ENCODE peak calls at places on chromosomes 5 and 9, in nine cellular contexts. D is endodermal cell; A is ovary; W is testis; F is A549; S is activated CD8-positive, alpha-beta T cell treated with anti-CD3 and anti-CD28 coated beads for 36 hours; P is cardiac fibroblast; N is upper lobe of right lung; J is MM.1S. G is an unnamed sample.

GRCh38 chr5:116844015-116844414 is 269.4 kb upstream of the SEMA6A start:
- DNase-seq in J (no peak), A (no peak), N (no peak), S (no peak), W (no peak), D (no peak), P (no peak), F (no peak), G (no peak)

GRCh38 chr9:114001794-114002261 is 76.3 kb downstream of the AMBP start:
- DNase-seq in D (peak), J (no peak), P (no peak), W (peak), A (peak), S (no peak), F (no peak), N (no peak), G (no peak)

GRCh38 chr9:121690316-121690715 is 38.9 kb downstream of the DAB2IP start:
- DNase-seq in J (no peak), F (no peak), A (no peak), D (peak), N (no peak), S (no peak), P (no peak), W (no peak), G (no peak)

GRCh38 chr9:83633676-83634075 is 10.7 kb downstream of the IDNK start:
- DNase-seq in P (no peak), W (no peak), J (no peak), S (no peak), A (no peak), F (no peak), N (no peak), D (no peak), G (no peak)

GRCh38 chr9:114769664-114770063 is 36.2 kb downstream of the TNFSF15 start:
- DNase-seq in P (no peak), D (no peak), S (no peak), W (no peak), F (no peak), J (peak), N (no peak), A (no peak), G (no peak)

GRCh38 chr9:132129535-132129934 is 32.3 kb upstream of the NTNG2 start:
- DNase-seq in A (no peak), P (no peak), W (no peak), N (no peak), J (no peak), S (no peak), F (no peak), D (no peak), G (no peak)

GRCh38 chr5:100186181-100186580 is 349.0 kb upstream of the FAM174A start:
- DNase-seq in D (peak), S (no peak), J (no peak), W (no peak), N (no peak), F (no peak), A (no peak), P (no peak), G (no peak)

GRCh38 chr5:132394681-132395259 is 25.3 kb downstream of the SLC22A5 start:
- DNase-seq in P (no peak), A (no peak), J (no peak), D (peak), W (no peak), N (no peak), F (no peak), S (no peak), G (no peak)

GRCh38 chr5:115842089-115842881 is 550 bp downstream of the AP3S1 start:
- DNase-seq in W (peak), F (peak), P (no peak), D (no peak), N (no peak), S (peak), A (no peak), J (peak), G (peak)

GRCh38 chr5:56516936-56517521 is 283.9 kb upstream of the ANKRD55 start:
- DNase-seq in N (no peak), F (no peak), J (no peak), A (no peak), S (no peak), D (no peak), W (peak), P (peak), G (no peak)

GRCh38 chr5:151580239-151580638 is 10.9 kb downstream of the FAT2 start:
- DNase-seq in F (no peak), S (no peak), D (no peak), J (no peak), A (no peak), P (no peak), W (no peak), N (no peak), G (no peak)

GRCh38 chr9:22512495-22512894 is 65.9 kb downstream of the DMRTA1 start:
- DNase-seq in D (no peak), J (peak), N (no peak), S (no peak), F (no peak), A (no peak), P (no peak), W (no peak), G (no peak)

GRCh38 chr5:20974423-20974822 is 986.4 kb upstream of the CDH18 start:
- DNase-seq in D (no peak), S (no peak), W (no peak), P (no peak), J (no peak), A (no peak), F (no peak), N (no peak), G (no peak)

GRCh38 chr5:57316798-57317327 is 143.0 kb downstream of the GPBP1 start:
- DNase-seq in W (no peak), F (peak), S (peak), J (peak), P (peak), D (no peak), A (no peak), N (no peak), G (no peak)

GRCh38 chr5:143679777-143680176 is 132.2 kb upstream of the HMHB1 start:
- DNase-seq in P (peak), A (no peak), S (no peak), N (no peak), J (no peak), F (peak), D (no peak), W (no peak), G (no peak)

GRCh38 chr9:130450344-130451003 is 5.7 kb downstream of the ASS1 start:
- DNase-seq in S (no peak), N (no peak), A (no peak), P (no peak), W (no peak), D (peak), J (no peak), F (no peak), G (no peak)

GRCh38 chr9:37442556-37442955 is 20.1 kb downstream of the GRHPR start:
- DNase-seq in D (no peak), J (no peak), A (no peak), F (no peak), W (no peak), N (no peak), S (no peak), P (no peak), G (no peak)

GRCh38 chr9:120481248-120481647 is 98.7 kb downstream of the CDK5RAP2 start:
- DNase-seq in D (no peak), P (no peak), S (no peak), F (no peak), W (no peak), J (no peak), N (no peak), A (no peak), G (no peak)

GRCh38 chr5:96257904-96258303 is 175.1 kb downstream of the PCSK1 start:
- DNase-seq in S (no peak), A (no peak), J (no peak), P (peak), F (no peak), N (no peak), W (no peak), D (no peak), G (no peak)

GRCh38 chr9:99601506-99601905 is 220.2 kb upstream of the NR4A3 start:
- DNase-seq in W (no peak), A (no peak), P (peak), F (no peak), N (no peak), D (no peak), S (no peak), J (no peak), G (no peak)

GRCh38 chr5:97100486-97100885 is 41.9 kb downstream of the LIX1 start:
- DNase-seq in J (no peak), S (no peak), W (no peak), A (no peak), P (peak), D (no peak), N (no peak), F (no peak), G (no peak)

GRCh38 chr5:176553260-176554085 is 4.3 kb downstream of the CDHR2 start:
- DNase-seq in P (no peak), D (peak), W (no peak), S (peak), N (no peak), F (peak), J (no peak), A (no peak), G (peak)

GRCh38 chr9:81264516-81264915 is 424.8 kb downstream of the TLE1 start:
- DNase-seq in S (no peak), N (no peak), P (peak), J (no peak), A (no peak), W (no peak), F (no peak), D (no peak), G (no peak)

GRCh38 chr9:126563556-126563955 is 50.2 kb upstream of the LMX1B start:
- DNase-seq in J (no peak), N (no peak), P (no peak), S (no peak), D (no peak), W (no peak), F (no peak), A (no peak), G (no peak)

GRCh38 chr5:6497267-6497666 is 48.6 kb downstream of the UBE2QL1 start:
- DNase-seq in S (no peak), A (no peak), N (no peak), D (no peak), F (no peak), J (no peak), P (no peak), W (no peak), G (no peak)

GRCh38 chr9:123434619-123435240 is 78.7 kb downstream of the CRB2 start:
- DNase-seq in P (no peak), N (peak), W (no peak), D (peak), A (no peak), F (peak), J (no peak), S (no peak), G (no peak)

GRCh38 chr5:107067391-107067790 is 603.3 kb downstream of the EFNA5 start:
- DNase-seq in N (no peak), P (no peak), D (peak), W (peak), J (no peak), F (no peak), A (peak), S (no peak), G (no peak)

GRCh38 chr9:77712533-77713130 is 64.5 kb upstream of the GNA14 start:
- DNase-seq in D (no peak), A (no peak), N (no peak), F (peak), S (no peak), W (no peak), P (peak), J (no peak), G (no peak)

GRCh38 chr5:83376461-83376860 is 95.1 kb upstream of the VCAN start:
- DNase-seq in D (no peak), J (no peak), P (no peak), A (no peak), S (no peak), N (no peak), F (no peak), W (no peak), G (no peak)

DNA sequence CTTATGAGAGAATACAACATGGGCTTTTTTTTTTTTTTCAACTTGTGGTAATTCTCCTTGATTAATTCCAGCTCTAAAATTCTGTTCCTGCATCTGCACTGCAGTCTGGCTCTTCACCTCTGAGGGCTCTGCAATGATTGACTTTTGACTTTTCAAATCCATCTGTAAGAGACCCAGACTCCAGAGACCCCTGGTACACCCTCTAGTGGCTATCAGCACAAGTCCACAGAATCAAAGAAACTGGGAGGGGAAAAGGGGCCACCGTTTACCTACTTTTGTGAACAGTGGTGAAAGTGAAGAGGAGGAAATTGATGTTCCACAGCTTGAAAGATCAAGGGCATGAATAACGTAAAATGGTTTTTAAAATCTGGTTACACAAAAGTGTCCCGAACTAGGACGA is 151.6 kb downstream of the SLIT3 start:
- DNase-seq in W (no peak), J (no peak), P (no peak), N (no peak), A (no peak), D (peak), S (no peak), F (peak), G (no peak)
- TF ChIP-seq CTCF in W (no peak), J (peak), P (no peak), N (peak), A (no peak), D (peak), S (no peak), F (peak), G (peak)

GRCh38 chr5:141149812-141150211 is at the start of gene PCDHB6:
- DNase-seq in N (no peak), W (peak), F (peak), S (peak), D (peak), J (peak), A (no peak), P (peak), G (no peak)
- TF ChIP-seq CTCF in N (peak), W (peak), F (peak), S (no peak), D (peak), J (peak), A (no peak), P (peak), G (no peak)

GRCh38 chr5:68547621-68548020 is 332.1 kb downstream of the PIK3R1 start:
- DNase-seq in P (no peak), D (no peak), F (no peak), S (no peak), W (no peak), J (no peak), N (no peak), A (no peak), G (no peak)

GRCh38 chr5:68548959-68549676 is 333.6 kb downstream of the PIK3R1 start:
- DNase-seq in A (peak), F (peak), J (no peak), N (no peak), S (no peak), W (peak), P (peak), D (no peak), G (no peak)

GRCh38 chr5:68545636-68546325 is 330.2 kb downstream of the PIK3R1 start:
- DNase-seq in D (no peak), W (no peak), F (no peak), J (no peak), N (no peak), P (no peak), S (no peak), A (no peak), G (no peak)

GRCh38 chr5:68547049-68547448 is 331.5 kb downstream of the PIK3R1 start:
- DNase-seq in A (no peak), W (no peak), N (no peak), F (no peak), S (no peak), P (no peak), D (no peak), J (no peak), G (no peak)

DNA sequence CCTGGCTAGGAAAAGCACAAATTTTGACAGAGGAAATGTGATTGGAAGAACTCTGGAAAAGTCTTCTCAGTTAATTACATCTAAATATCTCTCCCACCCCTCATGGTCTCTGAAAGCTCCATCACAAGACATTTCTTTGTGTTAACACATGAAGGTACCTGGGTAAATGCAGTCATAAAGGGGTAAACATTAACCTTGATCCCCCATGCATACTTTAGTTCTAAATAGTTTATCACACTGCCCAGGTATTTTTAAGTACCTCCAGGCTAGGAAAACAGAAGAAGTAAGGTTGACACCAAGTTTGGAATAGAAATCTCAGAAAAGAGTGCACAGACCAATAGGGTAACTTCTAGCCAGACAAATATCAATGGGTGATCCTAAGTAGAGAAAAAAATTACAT is 334.5 kb downstream of the PIK3R1 start:
- DNase-seq in W (no peak), A (no peak), F (no peak), S (no peak), N (no peak), D (no peak), P (no peak), J (no peak), G (no peak)
- TF ChIP-seq CTCF in W (no peak), A (no peak), F (no peak), S (no peak), N (no peak), D (no peak), P (no peak), J (no peak), G (no peak)

GRCh38 chr9:75588808-75589207 is 301.7 kb upstream of the PCSK5 start:
- DNase-seq in D (no peak), N (no peak), F (peak), W (peak), A (no peak), P (no peak), J (no peak), S (no peak), G (no peak)
- TF ChIP-seq CTCF in D (peak), N (peak), F (no peak), W (peak), A (no peak), P (peak), J (peak), S (no peak), G (peak)

GRCh38 chr5:64180661-64181343 is 15.2 kb downstream of the RNF180 start:
- DNase-seq in P (peak), A (no peak), J (no peak), F (no peak), W (no peak), D (no peak), N (no peak), S (no peak), G (no peak)
- TF ChIP-seq CTCF in P (no peak), A (no peak), J (no peak), F (no peak), W (no peak), D (no peak), N (no peak), S (no peak), G (no peak)

DNA sequence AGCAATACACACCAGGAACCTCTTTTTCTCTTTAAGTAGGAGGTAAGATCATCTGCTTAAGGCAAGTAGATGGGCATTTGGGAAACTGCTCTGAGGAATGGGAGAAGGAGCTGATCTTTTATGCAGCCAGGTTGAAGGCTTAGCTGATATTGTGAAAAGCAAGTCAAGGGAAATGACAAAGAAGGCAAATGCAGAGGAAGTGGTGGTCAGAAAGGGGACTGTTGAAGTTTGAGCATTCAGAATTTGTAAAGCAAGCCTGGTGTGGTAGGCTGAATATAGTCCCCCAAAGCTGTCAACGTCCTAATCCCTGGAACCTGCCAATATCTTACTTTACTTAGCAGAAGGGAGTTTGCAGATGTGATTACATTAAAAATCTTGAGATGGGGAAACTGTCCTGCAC is 128.9 kb downstream of the ADAMTS12 start:
- DNase-seq in P (no peak), F (no peak), W (no peak), D (no peak), J (no peak), N (no peak), S (no peak), A (no peak), G (no peak)
- TF ChIP-seq CTCF in P (no peak), F (no peak), W (no peak), D (no peak), J (no peak), N (no peak), S (no peak), A (no peak), G (no peak)

GRCh38 chr9:85743290-85744128 is 1.8 kb upstream of the AGTPBP1 start:
- DNase-seq in P (peak), A (no peak), D (peak), W (peak), S (peak), F (peak), N (peak), J (no peak), G (no peak)

GRCh38 chr9:85742630-85742928 is 825 bp upstream of the AGTPBP1 start:
- DNase-seq in A (no peak), J (peak), N (no peak), D (no peak), W (no peak), F (peak), S (no peak), P (peak), G (no peak)

GRCh38 chr9:85741112-85741874 is 461 bp downstream of the AGTPBP1 start:
- DNase-seq in F (peak), P (no peak), D (peak), A (no peak), W (peak), S (peak), N (peak), J (peak), G (peak)

GRCh38 chr9:85740821-85741111 is 988 bp downstream of the AGTPBP1 start:
- DNase-seq in P (peak), A (no peak), W (no peak), J (no peak), S (no peak), D (no peak), F (no peak), N (no peak), G (no peak)

DNA sequence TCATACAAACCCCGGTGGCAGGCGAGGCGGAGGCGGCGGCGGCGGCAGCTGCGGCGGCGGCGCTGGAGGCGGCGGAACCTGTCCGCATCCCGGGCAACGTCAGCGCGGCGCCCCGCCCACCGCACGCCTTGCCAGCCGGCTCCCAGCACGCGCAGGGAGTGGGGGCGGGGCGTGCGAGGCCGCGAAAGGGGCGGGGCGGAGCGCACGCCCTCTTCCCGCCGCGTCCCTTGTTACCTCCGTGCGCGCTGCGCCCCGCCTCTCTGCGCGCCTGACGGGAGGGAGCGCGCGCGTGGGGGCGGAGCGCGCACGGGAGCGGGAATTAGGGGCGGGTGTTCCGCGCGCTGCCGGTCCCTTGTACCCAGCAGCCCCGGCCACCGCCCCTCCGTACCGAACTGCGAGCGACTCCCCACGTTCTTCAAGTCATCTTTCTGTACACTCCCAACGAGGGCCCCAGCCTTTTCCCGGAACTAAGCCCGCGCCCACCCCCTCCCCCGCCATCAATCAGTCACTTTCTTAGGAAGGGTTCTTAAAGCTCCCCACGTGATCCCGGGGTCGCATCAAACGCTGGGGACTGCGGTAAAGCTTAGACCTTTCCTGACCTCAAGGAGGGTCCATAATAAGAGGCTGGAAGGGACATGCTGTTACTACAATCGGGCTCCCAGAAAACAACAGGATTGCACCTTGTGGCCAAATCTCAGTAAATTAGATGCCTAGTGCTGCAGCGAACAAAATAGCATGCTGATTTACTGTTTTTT is at the start of gene AGTPBP1:
- DNase-seq in N (peak), W (peak), A (peak), D (peak), P (peak), F (peak), S (peak), J (peak), G (peak)
- TF ChIP-seq CTCF in N (no peak), W (peak), A (no peak), D (no peak), P (no peak), F (no peak), S (no peak), J (peak), G (peak)

GRCh38 chr9:98442114-98442513 is 186.7 kb upstream of the TBC1D2 start:
- DNase-seq in A (no peak), S (no peak), N (no peak), W (no peak), P (no peak), F (no peak), D (peak), J (no peak), G (no peak)
- TF ChIP-seq CTCF in A (no peak), S (no peak), N (no peak), W (no peak), P (no peak), F (no peak), D (peak), J (no peak), G (no peak)

GRCh38 chr5:141951341-141951781 is 6.6 kb downstream of the PCDH12 start:
- DNase-seq in N (no peak), D (peak), P (peak), A (no peak), F (no peak), W (no peak), S (peak), J (no peak), G (no peak)
- TF ChIP-seq CTCF in N (peak), D (peak), P (peak), A (no peak), F (no peak), W (no peak), S (peak), J (peak), G (peak)

GRCh38 chr5:19837536-19838179 is 150.3 kb downstream of the CDH18 start:
- DNase-seq in W (no peak), A (no peak), P (no peak), N (no peak), S (no peak), F (no peak), J (no peak), D (no peak), G (no peak)
- TF ChIP-seq CTCF in W (no peak), A (no peak), P (no peak), N (no peak), S (no peak), F (no peak), J (no peak), D (no peak), G (no peak)

G was measured in chondrocyte.